ENCODE peak calls at places on chromosomes 5 and 9, in eight cellular contexts. One of them, this sample, is unnamed.

GRCh38 chr9:22203371-22204138 is 194.4 kb upstream of the CDKN2B start:
- DNase-seq in activated B cell treated with CpG ODN at 0.5 μM for 24 hours: no peak
- DNase-seq in HFFc6: no peak
- DNase-seq in mesothelial cell of epicardium: no peak
- DNase-seq in lower lobe of right lung: no peak
- DNase-seq in bronchial epithelial cell: no peak
- DNase-seq in heart right ventricle: no peak
- DNase-seq in osteocyte: no peak
- DNase-seq in this sample: no peak

GRCh38 chr9:95283678-95284077 is 33.8 kb downstream of the FANCC start:
- DNase-seq in activated B cell treated with CpG ODN at 0.5 μM for 24 hours: no peak
- DNase-seq in heart right ventricle: no peak
- DNase-seq in HFFc6: peak; percentile 1
- DNase-seq in lower lobe of right lung: no peak
- DNase-seq in osteocyte: no peak
- DNase-seq in mesothelial cell of epicardium: no peak
- DNase-seq in bronchial epithelial cell: peak; percentile 22
- DNase-seq in this sample: no peak

GRCh38 chr5:39505751-39506150 is 81.0 kb upstream of the DAB2 start:
- DNase-seq in bronchial epithelial cell: no peak
- DNase-seq in mesothelial cell of epicardium: no peak
- DNase-seq in osteocyte: no peak
- DNase-seq in lower lobe of right lung: no peak
- DNase-seq in activated B cell treated with CpG ODN at 0.5 μM for 24 hours: no peak
- DNase-seq in HFFc6: no peak
- DNase-seq in heart right ventricle: peak; percentile 18
- DNase-seq in this sample: no peak

GRCh38 chr9:130013326-130013725 is 29.7 kb downstream of the FNBP1 start:
- DNase-seq in bronchial epithelial cell: no peak
- DNase-seq in activated B cell treated with CpG ODN at 0.5 μM for 24 hours: no peak
- DNase-seq in lower lobe of right lung: no peak
- DNase-seq in heart right ventricle: no peak
- DNase-seq in mesothelial cell of epicardium: no peak
- DNase-seq in HFFc6: no peak
- DNase-seq in osteocyte: no peak
- DNase-seq in this sample: no peak

GRCh38 chr9:18920685-18921084 is 112.3 kb downstream of the SAXO1 start:
- DNase-seq in bronchial epithelial cell: no peak
- DNase-seq in osteocyte: no peak
- DNase-seq in HFFc6: no peak
- DNase-seq in mesothelial cell of epicardium: no peak
- DNase-seq in lower lobe of right lung: no peak
- DNase-seq in activated B cell treated with CpG ODN at 0.5 μM for 24 hours: no peak
- DNase-seq in heart right ventricle: no peak
- DNase-seq in this sample: no peak

GRCh38 chr5:1656271-1656975 is 132.7 kb upstream of the LPCAT1 start:
- DNase-seq in osteocyte: peak; percentile 81
- DNase-seq in heart right ventricle: no peak
- DNase-seq in bronchial epithelial cell: no peak
- DNase-seq in lower lobe of right lung: no peak
- DNase-seq in HFFc6: no peak
- DNase-seq in activated B cell treated with CpG ODN at 0.5 μM for 24 hours: no peak
- DNase-seq in mesothelial cell of epicardium: no peak
- DNase-seq in this sample: no peak

GRCh38 chr5:137415231-137415681 is 83.9 kb downstream of the SPOCK1 start:
- DNase-seq in osteocyte: peak; percentile 10
- DNase-seq in HFFc6: peak; percentile 83
- DNase-seq in activated B cell treated with CpG ODN at 0.5 μM for 24 hours: no peak
- DNase-seq in lower lobe of right lung: no peak
- DNase-seq in heart right ventricle: no peak
- DNase-seq in bronchial epithelial cell: peak; percentile 73
- DNase-seq in mesothelial cell of epicardium: no peak
- DNase-seq in this sample: no peak

GRCh38 chr5:21919417-21920022 is 933.6 kb downstream of the CDH12 start:
- DNase-seq in HFFc6: peak; percentile 6
- DNase-seq in activated B cell treated with CpG ODN at 0.5 μM for 24 hours: no peak
- DNase-seq in mesothelial cell of epicardium: no peak
- DNase-seq in lower lobe of right lung: no peak
- DNase-seq in bronchial epithelial cell: peak; percentile 37
- DNase-seq in heart right ventricle: no peak
- DNase-seq in osteocyte: no peak
- DNase-seq in this sample: no peak

GRCh38 chr5:21152611-21153010 is 1164.6 kb upstream of the CDH18 start:
- DNase-seq in HFFc6: peak; percentile 5
- DNase-seq in lower lobe of right lung: no peak
- DNase-seq in activated B cell treated with CpG ODN at 0.5 μM for 24 hours: no peak
- DNase-seq in heart right ventricle: no peak
- DNase-seq in bronchial epithelial cell: peak; percentile 100
- DNase-seq in mesothelial cell of epicardium: no peak
- DNase-seq in osteocyte: no peak
- DNase-seq in this sample: no peak

GRCh38 chr5:87850843-87851242 is 417.8 kb downstream of the TMEM161B start:
- DNase-seq in bronchial epithelial cell: peak; percentile 15
- DNase-seq in activated B cell treated with CpG ODN at 0.5 μM for 24 hours: no peak
- DNase-seq in heart right ventricle: no peak
- DNase-seq in lower lobe of right lung: no peak
- DNase-seq in HFFc6: no peak
- DNase-seq in osteocyte: no peak
- DNase-seq in mesothelial cell of epicardium: no peak
- DNase-seq in this sample: no peak

GRCh38 chr5:148826082-148826971 is at the start of gene ADRB2:
- DNase-seq in mesothelial cell of epicardium: peak; percentile 84
- DNase-seq in activated B cell treated with CpG ODN at 0.5 μM for 24 hours: peak; percentile 84
- DNase-seq in osteocyte: peak; percentile 93
- DNase-seq in heart right ventricle: peak; percentile 96
- DNase-seq in lower lobe of right lung: peak; percentile 98
- DNase-seq in HFFc6: peak; percentile 92
- DNase-seq in bronchial epithelial cell: peak; percentile 94
- DNase-seq in this sample: peak; percentile 80

GRCh38 chr5:156359452-156359851 is 32.5 kb downstream of the SGCD start:
- DNase-seq in HFFc6: peak; percentile 74
- DNase-seq in mesothelial cell of epicardium: no peak
- DNase-seq in bronchial epithelial cell: no peak
- DNase-seq in lower lobe of right lung: no peak
- DNase-seq in osteocyte: no peak
- DNase-seq in heart right ventricle: no peak
- DNase-seq in activated B cell treated with CpG ODN at 0.5 μM for 24 hours: no peak
- DNase-seq in this sample: no peak

GRCh38 chr9:4335631-4336030 is 35.8 kb upstream of the GLIS3 start:
- DNase-seq in osteocyte: no peak
- DNase-seq in bronchial epithelial cell: no peak
- DNase-seq in lower lobe of right lung: no peak
- DNase-seq in heart right ventricle: no peak
- DNase-seq in HFFc6: no peak
- DNase-seq in activated B cell treated with CpG ODN at 0.5 μM for 24 hours: no peak
- DNase-seq in mesothelial cell of epicardium: no peak
- DNase-seq in this sample: no peak

GRCh38 chr9:4328723-4329122 is 28.9 kb upstream of the GLIS3 start:
- DNase-seq in HFFc6: no peak
- DNase-seq in heart right ventricle: no peak
- DNase-seq in lower lobe of right lung: no peak
- DNase-seq in activated B cell treated with CpG ODN at 0.5 μM for 24 hours: no peak
- DNase-seq in bronchial epithelial cell: peak; percentile 58
- DNase-seq in mesothelial cell of epicardium: no peak
- DNase-seq in osteocyte: no peak
- DNase-seq in this sample: no peak

GRCh38 chr9:4334439-4334838 is 34.6 kb upstream of the GLIS3 start:
- DNase-seq in mesothelial cell of epicardium: no peak
- DNase-seq in HFFc6: peak; percentile 19
- DNase-seq in activated B cell treated with CpG ODN at 0.5 μM for 24 hours: no peak
- DNase-seq in heart right ventricle: peak; percentile 57
- DNase-seq in bronchial epithelial cell: peak; percentile 78
- DNase-seq in osteocyte: no peak
- DNase-seq in lower lobe of right lung: peak; percentile 78
- DNase-seq in this sample: no peak

GRCh38 chr9:4333231-4333740 is 33.4 kb upstream of the GLIS3 start:
- DNase-seq in HFFc6: no peak
- DNase-seq in osteocyte: no peak
- DNase-seq in lower lobe of right lung: no peak
- DNase-seq in activated B cell treated with CpG ODN at 0.5 μM for 24 hours: no peak
- DNase-seq in bronchial epithelial cell: no peak
- DNase-seq in mesothelial cell of epicardium: no peak
- DNase-seq in heart right ventricle: no peak
- DNase-seq in this sample: no peak

DNA sequence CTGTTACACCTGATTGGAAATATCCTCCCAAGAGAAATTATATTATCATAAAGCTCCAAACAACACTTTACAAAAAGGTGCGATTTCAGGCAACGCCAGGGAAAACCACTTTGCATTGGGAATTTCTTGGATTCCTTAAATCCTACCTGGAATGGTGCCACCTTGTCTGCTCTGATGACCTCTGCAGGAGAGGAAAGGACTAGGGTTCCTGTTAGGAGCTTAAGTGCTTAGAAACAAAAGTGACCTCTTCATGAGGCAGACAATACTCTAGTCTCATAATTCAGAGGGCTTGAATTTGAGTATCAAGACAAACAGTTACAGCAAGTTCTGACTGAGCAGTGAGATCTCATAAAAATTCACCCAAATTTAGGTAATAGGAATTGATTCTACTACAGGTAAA is 33.9 kb upstream of the GLIS3 start:
- DNase-seq in HFFc6: no peak
- DNase-seq in lower lobe of right lung: no peak
- DNase-seq in mesothelial cell of epicardium: no peak
- DNase-seq in heart right ventricle: no peak
- DNase-seq in bronchial epithelial cell: no peak
- DNase-seq in osteocyte: no peak
- DNase-seq in activated B cell treated with CpG ODN at 0.5 μM for 24 hours: no peak
- DNase-seq in this sample: no peak
- TF ChIP-seq CTCF in HFFc6: no peak
- TF ChIP-seq CTCF in lower lobe of right lung: no peak
- TF ChIP-seq CTCF in mesothelial cell of epicardium: no peak
- TF ChIP-seq CTCF in heart right ventricle: no peak
- TF ChIP-seq CTCF in bronchial epithelial cell: no peak
- TF ChIP-seq CTCF in osteocyte: no peak
- TF ChIP-seq CTCF in activated B cell treated with CpG ODN at 0.5 μM for 24 hours: no peak
- TF ChIP-seq CTCF in this sample: no peak

DNA sequence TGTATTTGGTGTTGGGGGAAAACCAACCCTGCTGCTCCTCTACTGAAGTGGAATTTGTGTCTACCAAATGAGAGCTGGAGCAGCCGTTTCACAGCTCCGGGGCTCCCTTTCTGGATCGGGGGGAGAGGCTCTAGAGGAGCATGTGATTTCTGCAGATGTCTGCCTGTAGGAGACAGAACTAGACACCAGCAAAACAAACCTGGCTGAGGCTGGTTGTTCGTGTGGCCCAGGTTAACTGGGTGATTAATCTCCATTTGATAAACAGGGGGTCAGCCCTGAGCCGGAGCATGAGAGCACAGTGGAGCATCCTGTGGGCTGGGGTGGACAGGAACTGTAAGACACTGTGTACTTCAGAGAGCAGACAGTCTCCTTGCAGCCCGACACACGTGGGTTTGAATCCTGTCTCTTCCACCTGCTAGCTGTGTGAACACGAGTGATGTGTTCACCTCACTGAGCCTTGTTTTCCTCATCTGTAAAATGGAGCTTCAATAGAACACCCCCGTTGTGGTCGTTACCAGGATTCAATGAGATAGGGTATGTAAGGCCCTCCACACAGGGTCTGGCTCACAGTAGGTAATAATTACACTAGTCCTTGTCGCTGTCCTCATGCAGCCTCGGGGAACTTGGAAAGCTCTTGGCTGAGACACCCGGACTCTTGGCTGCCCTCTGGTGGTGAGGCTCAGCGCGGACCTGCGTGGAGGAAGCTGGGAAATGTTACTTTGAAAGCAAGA is 12.9 kb downstream of the CXCL14 start:
- DNase-seq in mesothelial cell of epicardium: peak; percentile 77
- DNase-seq in HFFc6: peak; percentile 51
- DNase-seq in bronchial epithelial cell: peak; percentile 46
- DNase-seq in osteocyte: peak; percentile 88
- DNase-seq in heart right ventricle: peak; percentile 41
- DNase-seq in lower lobe of right lung: peak; percentile 81
- DNase-seq in activated B cell treated with CpG ODN at 0.5 μM for 24 hours: peak; percentile 42
- DNase-seq in this sample: peak; percentile 32
- TF ChIP-seq CTCF in mesothelial cell of epicardium: peak; percentile 86
- TF ChIP-seq CTCF in HFFc6: peak; percentile 95
- TF ChIP-seq CTCF in bronchial epithelial cell: peak; percentile 90
- TF ChIP-seq CTCF in osteocyte: peak; percentile 82
- TF ChIP-seq CTCF in heart right ventricle: peak; percentile 92
- TF ChIP-seq CTCF in lower lobe of right lung: peak; percentile 85
- TF ChIP-seq CTCF in activated B cell treated with CpG ODN at 0.5 μM for 24 hours: peak; percentile 22
- TF ChIP-seq CTCF in this sample: peak; percentile 52

GRCh38 chr9:134858051-134858841 is 22.4 kb upstream of the FCN2 start:
- DNase-seq in HFFc6: peak; percentile 40
- DNase-seq in heart right ventricle: no peak
- DNase-seq in osteocyte: peak; percentile 51
- DNase-seq in mesothelial cell of epicardium: no peak
- DNase-seq in bronchial epithelial cell: no peak
- DNase-seq in lower lobe of right lung: no peak
- DNase-seq in activated B cell treated with CpG ODN at 0.5 μM for 24 hours: no peak
- DNase-seq in this sample: no peak
- TF ChIP-seq CTCF in HFFc6: peak; percentile 12
- TF ChIP-seq CTCF in heart right ventricle: no peak
- TF ChIP-seq CTCF in osteocyte: no peak
- TF ChIP-seq CTCF in mesothelial cell of epicardium: no peak
- TF ChIP-seq CTCF in bronchial epithelial cell: no peak
- TF ChIP-seq CTCF in lower lobe of right lung: no peak
- TF ChIP-seq CTCF in activated B cell treated with CpG ODN at 0.5 μM for 24 hours: no peak
- TF ChIP-seq CTCF in this sample: no peak

GRCh38 chr5:16866795-16867584 is 69.1 kb downstream of the MYO10 start:
- DNase-seq in bronchial epithelial cell: no peak
- DNase-seq in lower lobe of right lung: peak; percentile 61
- DNase-seq in osteocyte: peak; percentile 92
- DNase-seq in HFFc6: no peak
- DNase-seq in activated B cell treated with CpG ODN at 0.5 μM for 24 hours: no peak
- DNase-seq in heart right ventricle: no peak
- DNase-seq in mesothelial cell of epicardium: no peak
- DNase-seq in this sample: no peak

GRCh38 chr5:16864566-16864965 is 71.5 kb downstream of the MYO10 start:
- DNase-seq in HFFc6: no peak
- DNase-seq in heart right ventricle: no peak
- DNase-seq in mesothelial cell of epicardium: no peak
- DNase-seq in bronchial epithelial cell: no peak
- DNase-seq in lower lobe of right lung: no peak
- DNase-seq in activated B cell treated with CpG ODN at 0.5 μM for 24 hours: no peak
- DNase-seq in osteocyte: no peak
- DNase-seq in this sample: no peak

GRCh38 chr5:16863380-16864007 is 72.6 kb downstream of the MYO10 start:
- DNase-seq in bronchial epithelial cell: no peak
- DNase-seq in HFFc6: no peak
- DNase-seq in activated B cell treated with CpG ODN at 0.5 μM for 24 hours: no peak
- DNase-seq in mesothelial cell of epicardium: no peak
- DNase-seq in heart right ventricle: no peak
- DNase-seq in osteocyte: no peak
- DNase-seq in lower lobe of right lung: peak; percentile 53
- DNase-seq in this sample: no peak

GRCh38 chr5:16867585-16867953 is 68.5 kb downstream of the MYO10 start:
- DNase-seq in lower lobe of right lung: no peak
- DNase-seq in mesothelial cell of epicardium: no peak
- DNase-seq in osteocyte: no peak
- DNase-seq in bronchial epithelial cell: no peak
- DNase-seq in heart right ventricle: no peak
- DNase-seq in activated B cell treated with CpG ODN at 0.5 μM for 24 hours: no peak
- DNase-seq in HFFc6: no peak
- DNase-seq in this sample: no peak

DNA sequence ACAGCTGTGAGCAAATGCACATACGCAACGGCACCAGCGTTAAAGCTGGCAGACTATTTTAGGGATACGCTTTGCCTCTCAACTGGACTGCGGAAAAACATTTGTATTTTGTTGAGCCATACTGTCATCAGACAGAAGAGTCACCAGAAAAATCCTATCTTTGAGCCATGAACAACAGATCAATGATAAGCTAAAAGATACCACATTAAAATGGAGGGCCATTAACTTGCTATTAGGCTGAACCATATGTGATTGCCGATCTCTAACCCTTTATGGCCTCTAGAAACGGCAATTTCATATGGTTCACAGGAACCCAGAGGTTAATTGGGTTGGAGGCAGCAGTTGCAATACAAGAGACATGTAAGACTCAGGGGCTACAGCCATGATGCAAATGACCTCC is 69.9 kb downstream of the MYO10 start:
- DNase-seq in heart right ventricle: no peak
- DNase-seq in mesothelial cell of epicardium: no peak
- DNase-seq in lower lobe of right lung: no peak
- DNase-seq in HFFc6: no peak
- DNase-seq in osteocyte: no peak
- DNase-seq in activated B cell treated with CpG ODN at 0.5 μM for 24 hours: no peak
- DNase-seq in bronchial epithelial cell: no peak
- DNase-seq in this sample: no peak
- TF ChIP-seq CTCF in heart right ventricle: no peak
- TF ChIP-seq CTCF in mesothelial cell of epicardium: no peak
- TF ChIP-seq CTCF in lower lobe of right lung: no peak
- TF ChIP-seq CTCF in HFFc6: no peak
- TF ChIP-seq CTCF in osteocyte: no peak
- TF ChIP-seq CTCF in activated B cell treated with CpG ODN at 0.5 μM for 24 hours: no peak
- TF ChIP-seq CTCF in bronchial epithelial cell: no peak
- TF ChIP-seq CTCF in this sample: no peak